ENCODE peak calls at places on chromosomes 6 and 20, in four cellular contexts. Q is IMR-90, U is mesendoderm, I is H9. M is an unnamed sample.

GRCh38 chr6:26187981-26188635 is 100.9 kb downstream of the HFE start:
- DNase-seq in Q (peak), U (peak), I (no peak), M (no peak)

GRCh38 chr6:142853244-142854180 is 91.5 kb downstream of the HIVEP2 start:
- DNase-seq in Q (peak), U (no peak), I (no peak), M (no peak)

GRCh38 chr6:134247271-134247833 is 70.6 kb downstream of the SGK1 start:
- DNase-seq in Q (no peak), U (no peak), I (no peak), M (no peak)

GRCh38 chr6:2695464-2696095 is 55.1 kb downstream of the MYLK4 start:
- DNase-seq in Q (peak), U (peak), I (no peak), M (no peak)

GRCh38 chr6:145372671-145373123 is 362.6 kb downstream of the EPM2A start:
- DNase-seq in Q (peak), U (peak), I (no peak), M (no peak)

GRCh38 chr6:129501401-129502051 is 208.5 kb downstream of the ARHGAP18 start:
- DNase-seq in Q (peak), U (peak), I (no peak), M (no peak)

GRCh38 chr20:60080401-60080800 is 122.2 kb downstream of the CDH26 start:
- DNase-seq in Q (no peak), U (no peak), I (no peak), M (no peak)

GRCh38 chr6:137200288-137200687 is 18.9 kb downstream of the IFNGR1 start:
- DNase-seq in Q (no peak), U (no peak), I (no peak), M (no peak)

GRCh38 chr6:100751590-100751989 is 129.5 kb downstream of the ASCC3 start:
- DNase-seq in Q (no peak), U (no peak), I (no peak), M (no peak)

GRCh38 chr6:153162172-153162571 is 31.1 kb upstream of the RGS17 start:
- DNase-seq in Q (peak), U (no peak), I (no peak), M (no peak)

GRCh38 chr20:3751664-3752385 is 15.7 kb downstream of the ADISSP start:
- DNase-seq in Q (no peak), U (peak), I (peak), M (peak)

GRCh38 chr20:63178445-63178818 is 37.5 kb downstream of the YTHDF1 start:
- DNase-seq in Q (no peak), U (peak), I (peak), M (peak)

GRCh38 chr6:136627191-136627590 is 77.0 kb upstream of the MAP7 start:
- DNase-seq in Q (no peak), U (no peak), I (no peak), M (no peak)

GRCh38 chr6:106783631-106784566 is 154.5 kb downstream of the QRSL1 start:
- DNase-seq in Q (no peak), U (peak), I (no peak), M (no peak)

GRCh38 chr6:7691675-7692452 is 34.0 kb upstream of the BMP6 start:
- DNase-seq in Q (peak), U (peak), I (peak), M (peak)

GRCh38 chr20:44279228-44279627 is 31.8 kb downstream of the FITM2 start:
- DNase-seq in Q (peak), U (no peak), I (no peak), M (no peak)

GRCh38 chr6:69867075-69867911 is 937 bp downstream of the COL19A1 start:
- DNase-seq in Q (peak), U (peak), I (peak), M (peak)

GRCh38 chr20:34621383-34622367 is 55.2 kb downstream of the PIGU start:
- DNase-seq in Q (peak), U (no peak), I (no peak), M (no peak)

GRCh38 chr6:47700051-47700450 is 1.7 kb downstream of the ADGRF4 start:
- DNase-seq in Q (peak), U (peak), I (no peak), M (no peak)

GRCh38 chr6:33976425-33977360 is 169.2 kb downstream of the GRM4 start:
- DNase-seq in Q (no peak), U (no peak), I (peak), M (no peak)

GRCh38 chr6:151154418-151154817 is 85.3 kb upstream of the AKAP12 start:
- DNase-seq in Q (no peak), U (no peak), I (no peak), M (no peak)

GRCh38 chr20:18734525-18735189 is 78.9 kb upstream of the SCP2D1 start:
- DNase-seq in Q (no peak), U (no peak), I (no peak), M (no peak)

GRCh38 chr6:105474234-105474633 is 71.4 kb upstream of the PREP start:
- DNase-seq in Q (no peak), U (peak), I (no peak), M (no peak)

GRCh38 chr20:55565374-55565773 is 439.9 kb downstream of the CBLN4 start:
- DNase-seq in Q (no peak), U (no peak), I (no peak), M (no peak)

GRCh38 chr20:56468317-56469076 is at the start of gene RTF2:
- DNase-seq in Q (peak), U (peak), I (peak), M (peak)

GRCh38 chr6:85892346-85892745 is 249.7 kb upstream of the SYNCRIP start:
- DNase-seq in Q (no peak), U (peak), I (no peak), M (no peak)

GRCh38 chr6:14711056-14711703 is 534.7 kb upstream of the JARID2 start:
- DNase-seq in Q (peak), U (peak), I (peak), M (no peak)

GRCh38 chr6:41667195-41667594 is 28.9 kb downstream of the MDFI start:
- DNase-seq in Q (no peak), U (no peak), I (no peak), M (no peak)

GRCh38 chr6:97841763-97842162 is 558.7 kb upstream of the MMS22L start:
- DNase-seq in Q (no peak), U (no peak), I (no peak), M (no peak)

GRCh38 chr6:3196770-3197169 is 30.7 kb downstream of the TUBB2B start:
- DNase-seq in Q (no peak), U (no peak), I (no peak), M (no peak)

GRCh38 chr6:148358196-148358785 is 15.7 kb downstream of the SASH1 start:
- DNase-seq in Q (peak), U (no peak), I (no peak), M (no peak)

GRCh38 chr20:32368930-32369329 is 10.8 kb downstream of the ASXL1 start:
- DNase-seq in Q (peak), U (peak), I (no peak), M (no peak)

GRCh38 chr6:161434921-161435411 is 161.1 kb upstream of the AGPAT4 start:
- DNase-seq in Q (peak), U (no peak), I (no peak), M (no peak)

GRCh38 chr6:168704678-168705077 is 263.7 kb downstream of the SMOC2 start:
- DNase-seq in Q (no peak), U (no peak), I (no peak), M (no peak)

GRCh38 chr20:51514252-51514651 is 28.3 kb downstream of the NFATC2 start:
- DNase-seq in Q (no peak), U (no peak), I (no peak), M (no peak)
- H2BK15ac ChIP-seq in Q (no peak), U (no peak), I (no peak), M (no peak)

GRCh38 chr6:4774296-4774695 is 1.9 kb upstream of the CDYL start:
- DNase-seq in Q (no peak), U (peak), I (no peak), M (no peak)

GRCh38 chr6:4776493-4776966 is 326 bp downstream of the CDYL start:
- DNase-seq in Q (no peak), U (peak), I (peak), M (no peak)

GRCh38 chr6:4772750-4773149 is 3.5 kb upstream of the CDYL start:
- DNase-seq in Q (no peak), U (peak), I (peak), M (no peak)

GRCh38 chr6:4775591-4776492 is at the start of gene CDYL:
- DNase-seq in Q (peak), U (peak), I (peak), M (peak)

GRCh38 chr6:4774715-4775590 is 1.3 kb upstream of the CDYL start:
- DNase-seq in Q (no peak), U (peak), I (peak), M (peak)
- H2BK15ac ChIP-seq in Q (peak), U (no peak), I (no peak), M (peak)

GRCh38 chr6:159788757-159789376 is 535 bp downstream of the TCP1 start:
- DNase-seq in Q (peak), U (peak), I (peak), M (no peak)
- H2BK15ac ChIP-seq in Q (no peak), U (no peak), I (no peak), M (no peak)

DNA sequence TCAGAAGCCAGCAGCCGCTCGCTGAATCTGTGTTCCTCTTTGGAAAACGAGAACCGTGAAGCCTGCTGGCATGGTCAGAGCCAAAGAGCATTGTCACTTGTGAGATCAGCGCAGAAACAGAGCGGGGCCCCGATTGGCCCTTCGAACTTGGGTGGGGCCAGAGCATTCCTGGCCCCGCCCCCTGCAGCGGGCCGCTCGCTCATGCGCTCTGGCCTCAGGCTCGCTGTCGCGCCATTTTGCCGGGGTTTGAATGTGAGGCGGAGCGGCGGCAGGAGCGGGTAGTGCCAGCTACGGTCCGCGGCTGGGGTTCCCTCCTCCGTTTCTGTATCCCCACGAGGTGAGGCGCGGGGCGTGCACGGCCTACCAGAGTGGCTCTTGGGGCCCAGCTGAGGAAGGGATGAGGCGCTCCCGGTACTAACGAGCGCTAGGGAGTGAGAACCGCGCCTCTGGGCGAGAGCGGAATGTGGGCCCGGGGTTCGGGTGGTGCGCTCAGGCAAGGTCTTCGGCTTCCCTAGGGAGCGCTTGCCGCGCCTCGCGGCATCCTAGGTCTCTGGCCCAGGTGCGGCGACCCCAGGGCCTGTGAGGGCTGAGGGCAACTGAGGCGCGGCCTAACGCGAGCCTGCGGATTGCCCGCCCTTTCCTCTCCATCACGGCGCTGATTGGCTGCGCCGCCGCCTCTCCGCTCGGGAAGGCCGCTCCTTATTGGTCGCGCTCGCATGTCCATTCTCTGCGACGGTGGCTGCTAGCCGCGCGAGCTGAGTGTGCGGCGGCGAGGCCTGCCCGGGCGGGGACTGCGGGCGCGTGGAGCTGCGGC is at the start of gene CSE1L:
- DNase-seq in Q (peak), U (peak), I (peak), M (peak)
- H2BK15ac ChIP-seq in Q (peak), U (no peak), I (no peak), M (no peak)

GRCh38 chr6:170273681-170274080 is 17.2 kb downstream of the DLL1 start:
- DNase-seq in Q (no peak), U (no peak), I (no peak), M (no peak)
- H2BK15ac ChIP-seq in Q (no peak), U (no peak), I (no peak), M (no peak)

GRCh38 chr6:165676435-165677068 is 13.5 kb upstream of the PDE10A start:
- DNase-seq in Q (peak), U (no peak), I (peak), M (no peak)
- H2BK15ac ChIP-seq in Q (no peak), U (no peak), I (no peak), M (no peak)

DNA sequence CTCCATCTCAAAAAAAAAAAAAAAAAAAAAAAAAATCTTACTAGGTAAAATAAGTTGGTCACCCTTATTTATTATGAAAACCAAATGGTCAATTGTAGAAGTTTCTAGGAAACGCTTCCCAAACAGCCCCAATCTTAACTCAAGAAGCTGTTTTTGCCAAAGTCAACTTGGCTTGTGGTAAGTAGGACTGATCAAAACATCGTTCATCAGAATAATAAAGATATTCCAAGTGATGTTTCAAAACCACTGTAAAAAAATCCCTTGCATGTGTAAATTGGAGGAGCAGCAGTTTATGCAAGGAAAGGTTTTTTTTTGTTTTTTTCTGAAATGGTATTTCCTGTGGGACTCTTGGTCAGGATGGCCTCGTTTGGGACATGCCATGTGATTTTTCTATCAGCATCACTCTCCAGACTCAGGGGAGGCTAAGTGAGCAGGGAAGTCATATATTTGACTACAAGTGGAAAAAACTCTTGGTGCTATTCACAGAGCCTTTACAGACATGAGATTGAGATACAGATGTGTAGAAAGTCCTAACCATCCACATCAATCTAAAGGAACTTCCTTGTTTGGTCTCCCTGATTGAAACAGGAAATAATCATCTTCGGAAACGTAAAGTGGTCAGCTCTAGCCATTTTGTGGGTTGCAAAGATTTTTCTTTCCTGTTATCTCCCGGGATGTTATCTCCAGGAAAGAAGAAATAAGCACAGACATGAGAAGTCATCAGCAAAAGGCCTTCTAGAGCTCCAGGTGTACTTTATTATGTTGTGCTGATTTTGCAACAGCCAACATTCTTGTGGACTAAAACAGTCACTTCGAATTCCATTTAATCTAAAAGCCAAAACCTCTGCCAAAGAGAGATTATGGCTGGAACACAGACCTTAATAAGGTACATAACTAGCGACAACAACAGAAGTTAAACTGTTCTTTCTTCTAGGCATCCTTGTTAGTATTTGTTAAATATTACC is 177.8 kb downstream of the EDN1 start:
- DNase-seq in Q (peak), U (no peak), I (no peak), M (no peak)
- H2BK15ac ChIP-seq in Q (no peak), U (no peak), I (no peak), M (no peak)

DNA sequence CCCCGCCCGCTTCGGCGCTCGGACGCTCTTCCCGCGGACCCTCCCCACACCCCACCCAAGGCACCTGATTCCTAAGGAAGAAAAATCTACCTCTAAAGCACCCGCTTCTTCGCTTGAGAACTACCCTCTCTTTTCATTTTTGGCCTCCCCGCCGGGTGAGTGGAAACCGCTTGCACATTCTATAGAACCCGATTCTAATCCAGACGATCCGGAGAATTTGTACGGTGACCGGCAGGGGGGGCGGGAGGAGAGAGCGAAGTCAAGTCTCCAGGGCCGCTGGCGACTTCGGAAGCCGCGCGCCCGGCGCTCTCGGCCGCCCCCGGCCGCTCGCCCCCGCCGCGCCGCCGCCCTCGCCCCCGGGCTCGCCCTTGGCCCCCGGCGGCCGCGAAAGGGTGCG is at the start of gene RBM24:
- DNase-seq in Q (peak), U (peak), I (peak), M (peak)
- H2BK15ac ChIP-seq in Q (peak), U (peak), I (no peak), M (peak)

GRCh38 chr6:44254957-44255808 is 2.1 kb downstream of the SLC35B2 start:
- DNase-seq in Q (no peak), U (peak), I (peak), M (no peak)

GRCh38 chr6:44256291-44257006 is 879 bp downstream of the SLC35B2 start:
- DNase-seq in Q (no peak), U (peak), I (peak), M (no peak)

GRCh38 chr6:44254201-44254956 is 2.9 kb downstream of the SLC35B2 start:
- DNase-seq in Q (no peak), U (no peak), I (peak), M (peak)

GRCh38 chr6:44257007-44257752 is at the start of gene SLC35B2:
- DNase-seq in Q (peak), U (peak), I (peak), M (peak)

DNA sequence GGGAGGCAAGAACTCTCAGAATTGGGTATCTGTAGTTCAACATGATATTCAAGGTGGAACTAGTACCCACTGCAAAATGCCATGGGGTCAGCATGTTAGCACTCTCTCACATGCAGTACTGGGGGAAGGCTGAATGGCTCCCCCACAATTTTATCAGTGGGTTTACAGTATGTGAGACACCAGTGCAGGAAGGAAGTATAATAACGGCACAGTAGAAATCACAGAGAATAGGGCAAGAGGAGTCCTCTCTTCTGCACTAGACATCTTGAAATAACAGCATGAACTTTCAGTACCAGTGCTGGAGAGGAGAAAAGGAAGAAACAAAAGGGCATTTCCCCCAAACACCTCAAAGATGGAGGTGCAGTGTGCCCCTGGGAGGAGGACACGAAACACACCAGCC is 1.5 kb downstream of the SLC35B2 start:
- DNase-seq in Q (no peak), U (no peak), I (no peak), M (no peak)
- H2BK15ac ChIP-seq in Q (no peak), U (no peak), I (no peak), M (no peak)